ENCODE peak calls at places on chromosomes 2 and 18, in eight cellular contexts. D is H7; A is myocyte; C is body of pancreas; P is gastrocnemius medialis; B is stimulated activated CD4-positive, alpha-beta T cell treated with anti-CD3 and anti-CD28 coated beads, Interleukin-15, amount 100 ng/mL, for 1 hour; F is colonic mucosa; E is breast epithelium. H is an unnamed sample.

GRCh38 chr2:38345323-38346038 is 31.6 kb downstream of the ATL2 start:
- DNase-seq in F (no peak), C (no peak), E (no peak), A (no peak), B (no peak), D (no peak), P (no peak), H (no peak)

GRCh38 chr2:70984576-70985282 is 6.3 kb downstream of the ANKRD53 start:
- DNase-seq in P (no peak), F (peak), B (peak), D (peak), E (peak), A (no peak), C (peak), H (no peak)

GRCh38 chr2:40554665-40555294 is 102.9 kb upstream of the SLC8A1 start:
- DNase-seq in F (peak), D (peak), P (peak), C (peak), B (peak), A (peak), E (peak), H (peak)

GRCh38 chr2:162029287-162029901 is 44.6 kb downstream of the DPP4 start:
- DNase-seq in A (peak), D (no peak), C (no peak), F (no peak), E (no peak), B (no peak), P (no peak), H (no peak)

GRCh38 chr18:34085140-34085739 is 139.5 kb downstream of the NOL4 start:
- DNase-seq in D (no peak), F (no peak), B (no peak), P (no peak), C (no peak), E (no peak), A (no peak), H (no peak)

GRCh38 chr2:35204881-35205280 is 1150.7 kb upstream of the CRIM1 start:
- DNase-seq in F (no peak), P (no peak), A (no peak), E (no peak), D (no peak), B (no peak), C (no peak), H (no peak)

GRCh38 chr2:74086001-74086400 is 61.7 kb downstream of the BOLA3 start:
- DNase-seq in F (no peak), C (no peak), B (no peak), E (no peak), A (no peak), D (no peak), P (no peak), H (no peak)

GRCh38 chr2:138867341-138867740 is 87.2 kb upstream of the NXPH2 start:
- DNase-seq in F (no peak), P (no peak), B (no peak), C (no peak), E (no peak), D (no peak), A (no peak), H (no peak)

GRCh38 chr2:20164061-20164733 is 60.7 kb downstream of the SDC1 start:
- DNase-seq in A (peak), E (no peak), F (no peak), P (no peak), C (no peak), B (no peak), D (no peak), H (peak)

GRCh38 chr2:152405206-152406118 is 70.5 kb downstream of the FMNL2 start:
- DNase-seq in B (no peak), C (peak), E (no peak), F (peak), P (peak), A (no peak), D (no peak), H (no peak)

GRCh38 chr2:200222837-200223236 is 83.7 kb upstream of the SPATS2L start:
- DNase-seq in D (no peak), P (no peak), F (no peak), C (no peak), A (no peak), E (no peak), B (no peak), H (no peak)

GRCh38 chr18:13530879-13531387 is 195.4 kb downstream of the FAM210A start:
- DNase-seq in F (peak), E (peak), D (peak), C (peak), B (no peak), P (peak), A (peak), H (peak)

GRCh38 chr2:163731735-163732134 is 4.1 kb downstream of the FIGN start:
- DNase-seq in A (peak), B (no peak), C (no peak), E (no peak), P (no peak), D (no peak), F (no peak), H (no peak)

GRCh38 chr2:227194219-227194618 is 29.8 kb downstream of the COL4A3 start:
- DNase-seq in P (no peak), B (no peak), D (no peak), A (no peak), F (no peak), E (no peak), C (no peak), H (no peak)

GRCh38 chr2:168849610-168850009 is 40.6 kb downstream of the SPC25 start:
- DNase-seq in E (no peak), P (no peak), F (peak), D (peak), B (no peak), A (peak), C (peak), H (no peak)

GRCh38 chr2:98037666-98038339 is 42.1 kb upstream of the TMEM131 start:
- DNase-seq in P (no peak), E (no peak), B (no peak), A (no peak), D (peak), F (peak), C (no peak), H (no peak)

GRCh38 chr2:178526256-178526655 is 46.0 kb downstream of the PLEKHA3 start:
- DNase-seq in E (no peak), D (no peak), A (peak), P (no peak), C (no peak), B (no peak), F (no peak), H (no peak)

GRCh38 chr2:147845608-147846002 is 776 bp downstream of the ACVR2A start:
- DNase-seq in E (no peak), D (no peak), P (no peak), A (no peak), F (no peak), C (no peak), B (no peak), H (no peak)